ENCODE peak calls at places on chromosomes 5 and 9, in six cellular contexts. O, V, I, C, N and H are unnamed samples.

GRCh38 chr9:123640792-123641222 is 284.8 kb downstream of the CRB2 start:
- DNase-seq in O (no peak), V (no peak), I (no peak), C (no peak), N (no peak), H (no peak)

GRCh38 chr5:66406761-66407289 is 189.4 kb upstream of the MAST4 start:
- DNase-seq in O (no peak), V (no peak), I (no peak), C (no peak), N (no peak), H (no peak)

GRCh38 chr9:3467593-3468219 is 58.1 kb downstream of the RFX3 start:
- DNase-seq in O (peak), V (peak), I (peak), C (peak), N (peak), H (no peak)

GRCh38 chr9:113958556-113958955 is 82.4 kb downstream of the ZNF618 start:
- DNase-seq in O (no peak), V (no peak), I (no peak), C (no peak), N (no peak), H (no peak)

GRCh38 chr5:122182491-122182921 is 53.2 kb downstream of the ZNF474 start:
- DNase-seq in O (peak), V (no peak), I (peak), C (no peak), N (no peak), H (peak)

GRCh38 chr5:74916831-74917710 is 50.9 kb upstream of the FAM169A start:
- DNase-seq in O (peak), V (no peak), I (peak), C (no peak), N (no peak), H (no peak)

GRCh38 chr5:179264053-179264540 is 81.2 kb downstream of the ADAMTS2 start:
- DNase-seq in O (no peak), V (no peak), I (no peak), C (no peak), N (peak), H (no peak)

GRCh38 chr5:395156-395920 is 47.6 kb upstream of the EXOC3 start:
- DNase-seq in O (peak), V (peak), I (no peak), C (peak), N (peak), H (peak)

GRCh38 chr9:87676976-87677775 is 48.7 kb upstream of the CTSL start:
- DNase-seq in O (no peak), V (no peak), I (no peak), C (no peak), N (no peak), H (peak)

GRCh38 chr5:113043491-113043931 is 66.9 kb downstream of the DCP2 start:
- DNase-seq in O (no peak), V (no peak), I (no peak), C (peak), N (peak), H (peak)
- TF ChIP-seq CTCF in O (no peak), V (no peak), I (no peak), C (peak), N (peak), H (no peak)

DNA sequence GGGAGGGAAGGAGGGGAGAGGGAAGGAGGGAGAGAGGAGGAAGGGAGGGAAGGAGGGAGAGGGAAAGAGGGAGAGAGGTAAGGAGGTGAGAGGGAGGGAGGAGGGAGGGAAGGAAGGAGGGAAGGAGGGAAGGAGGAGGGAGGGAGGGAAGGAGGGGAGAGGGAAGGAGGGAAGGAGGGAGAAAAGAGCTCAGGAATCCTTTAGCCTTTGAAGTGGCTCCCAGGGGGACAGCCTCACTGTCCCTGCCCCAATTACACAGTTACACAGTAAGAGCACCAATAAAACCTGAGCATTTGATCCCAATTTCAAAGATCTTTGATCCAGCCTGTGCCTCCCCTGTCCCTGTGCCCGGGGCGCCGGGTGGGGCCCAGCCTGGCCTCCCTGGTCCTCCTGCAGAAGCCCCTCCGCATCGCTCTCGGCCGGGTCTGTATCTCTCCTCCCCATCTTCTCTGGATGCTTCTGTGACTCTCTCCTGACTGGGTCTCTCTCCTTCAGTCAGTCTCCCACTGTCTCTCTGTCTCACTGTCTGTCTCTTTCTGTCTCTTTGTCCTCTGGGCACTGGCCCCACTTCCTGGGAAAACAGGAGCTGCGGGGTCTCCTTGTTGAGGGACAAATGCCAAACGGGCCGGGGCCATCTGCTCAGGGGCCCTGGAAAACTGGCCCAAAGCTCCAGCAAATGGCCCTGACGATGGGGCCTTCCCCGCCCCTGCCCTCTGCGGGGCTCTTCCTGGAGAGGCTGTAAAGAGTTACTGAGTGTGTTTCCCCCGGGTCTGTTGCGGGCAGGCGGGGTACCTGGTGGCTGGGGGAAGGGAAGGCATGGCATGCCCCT is 54.2 kb upstream of the EGFL7 start:
- DNase-seq in O (no peak), V (no peak), I (no peak), C (no peak), N (no peak), H (no peak)
- TF ChIP-seq CTCF in O (no peak), V (no peak), I (no peak), C (no peak), N (no peak), H (no peak)

GRCh38 chr9:112833081-112833480 is 57.6 kb downstream of the SLC46A2 start:
- DNase-seq in O (no peak), V (no peak), I (no peak), C (no peak), N (no peak), H (no peak)

GRCh38 chr9:112836394-112836793 is 54.3 kb downstream of the SLC46A2 start:
- DNase-seq in O (no peak), V (no peak), I (no peak), C (no peak), N (no peak), H (no peak)

GRCh38 chr9:112831281-112831851 is 59.3 kb downstream of the SLC46A2 start:
- DNase-seq in O (no peak), V (peak), I (no peak), C (no peak), N (no peak), H (peak)

GRCh38 chr9:112831969-112832368 is 58.7 kb downstream of the SLC46A2 start:
- DNase-seq in O (no peak), V (no peak), I (no peak), C (no peak), N (no peak), H (no peak)
- TF ChIP-seq CTCF in O (no peak), V (no peak), I (no peak), C (no peak), N (no peak), H (no peak)

GRCh38 chr9:86043999-86044398 is 55.4 kb downstream of the GOLM1 start:
- DNase-seq in O (no peak), V (no peak), I (no peak), C (no peak), N (no peak), H (peak)
- TF ChIP-seq CTCF in O (no peak), V (no peak), I (no peak), C (no peak), N (peak), H (no peak)